ENCODE peak calls at places on chromosomes 5 and 9, in ten cellular contexts. One of them, this sample, is unnamed.

GRCh38 chr5:10250804-10251276 is 760 bp downstream of the CCT5 start:
- DNase-seq in GM23248: peak
- DNase-seq in Karpas-422: peak
- DNase-seq in lower lobe of right lung: no peak
- DNase-seq in H7: peak
- DNase-seq in HFF-Myc: no peak
- DNase-seq in transverse colon: no peak
- DNase-seq in coronary artery: no peak
- DNase-seq in AG09309: no peak
- DNase-seq in aorta: no peak
- DNase-seq in this sample: peak

GRCh38 chr5:5432020-5432707 is 9.7 kb downstream of the ICE1 start:
- DNase-seq in GM23248: peak
- DNase-seq in Karpas-422: no peak
- DNase-seq in lower lobe of right lung: no peak
- DNase-seq in H7: no peak
- DNase-seq in HFF-Myc: no peak
- DNase-seq in transverse colon: no peak
- DNase-seq in coronary artery: no peak
- DNase-seq in AG09309: no peak
- DNase-seq in aorta: no peak
- DNase-seq in this sample: peak

GRCh38 chr5:78331523-78332080 is 28.8 kb upstream of the SCAMP1 start:
- DNase-seq in GM23248: no peak
- DNase-seq in Karpas-422: no peak
- DNase-seq in lower lobe of right lung: no peak
- DNase-seq in H7: no peak
- DNase-seq in HFF-Myc: no peak
- DNase-seq in transverse colon: no peak
- DNase-seq in coronary artery: no peak
- DNase-seq in AG09309: no peak
- DNase-seq in aorta: no peak
- DNase-seq in this sample: no peak

GRCh38 chr9:76534031-76534430 is 75.0 kb downstream of the GCNT1 start:
- DNase-seq in GM23248: peak
- DNase-seq in Karpas-422: no peak
- DNase-seq in lower lobe of right lung: no peak
- DNase-seq in H7: no peak
- DNase-seq in HFF-Myc: no peak
- DNase-seq in transverse colon: no peak
- DNase-seq in coronary artery: no peak
- DNase-seq in AG09309: peak
- DNase-seq in aorta: no peak
- DNase-seq in this sample: peak

GRCh38 chr5:61625682-61626620 is 293.9 kb downstream of the ZSWIM6 start:
- DNase-seq in GM23248: peak
- DNase-seq in Karpas-422: no peak
- DNase-seq in lower lobe of right lung: peak
- DNase-seq in H7: peak
- DNase-seq in HFF-Myc: no peak
- DNase-seq in transverse colon: peak
- DNase-seq in coronary artery: no peak
- DNase-seq in AG09309: no peak
- DNase-seq in aorta: peak
- DNase-seq in this sample: peak

GRCh38 chr5:10685103-10685502 is 75.9 kb downstream of the DAP start:
- DNase-seq in GM23248: no peak
- DNase-seq in Karpas-422: no peak
- DNase-seq in lower lobe of right lung: no peak
- DNase-seq in H7: peak
- DNase-seq in HFF-Myc: no peak
- DNase-seq in transverse colon: no peak
- DNase-seq in coronary artery: no peak
- DNase-seq in AG09309: no peak
- DNase-seq in aorta: no peak
- DNase-seq in this sample: no peak

GRCh38 chr9:9177081-9177480 is 1377.5 kb upstream of the DMAC1 start:
- DNase-seq in GM23248: no peak
- DNase-seq in Karpas-422: no peak
- DNase-seq in lower lobe of right lung: no peak
- DNase-seq in H7: no peak
- DNase-seq in HFF-Myc: no peak
- DNase-seq in transverse colon: no peak
- DNase-seq in coronary artery: no peak
- DNase-seq in AG09309: no peak
- DNase-seq in aorta: no peak
- DNase-seq in this sample: no peak

GRCh38 chr9:124975131-124975530 is 34.2 kb upstream of the GOLGA1 start:
- DNase-seq in GM23248: no peak
- DNase-seq in Karpas-422: no peak
- DNase-seq in lower lobe of right lung: no peak
- DNase-seq in H7: peak
- DNase-seq in HFF-Myc: no peak
- DNase-seq in transverse colon: no peak
- DNase-seq in coronary artery: no peak
- DNase-seq in AG09309: no peak
- DNase-seq in aorta: no peak
- DNase-seq in this sample: peak

GRCh38 chr5:170540276-170540675 is 36.5 kb downstream of the KCNIP1 start:
- DNase-seq in GM23248: no peak
- DNase-seq in Karpas-422: no peak
- DNase-seq in lower lobe of right lung: no peak
- DNase-seq in H7: no peak
- DNase-seq in HFF-Myc: no peak
- DNase-seq in transverse colon: no peak
- DNase-seq in coronary artery: no peak
- DNase-seq in AG09309: no peak
- DNase-seq in aorta: no peak
- DNase-seq in this sample: no peak

GRCh38 chr5:132684922-132685720 is 11.3 kb downstream of the IL4 start:
- DNase-seq in GM23248: no peak
- DNase-seq in Karpas-422: no peak
- DNase-seq in lower lobe of right lung: no peak
- DNase-seq in H7: no peak
- DNase-seq in HFF-Myc: no peak
- DNase-seq in transverse colon: no peak
- DNase-seq in coronary artery: no peak
- DNase-seq in AG09309: no peak
- DNase-seq in aorta: no peak
- DNase-seq in this sample: no peak

GRCh38 chr5:132681983-132682382 is 8.2 kb downstream of the IL4 start:
- DNase-seq in GM23248: no peak
- DNase-seq in Karpas-422: no peak
- DNase-seq in lower lobe of right lung: no peak
- DNase-seq in H7: no peak
- DNase-seq in HFF-Myc: no peak
- DNase-seq in transverse colon: no peak
- DNase-seq in coronary artery: no peak
- DNase-seq in AG09309: no peak
- DNase-seq in aorta: no peak
- DNase-seq in this sample: no peak

GRCh38 chr9:89234636-89235035 is 56.0 kb upstream of the SHC3 start:
- DNase-seq in GM23248: no peak
- DNase-seq in Karpas-422: peak
- DNase-seq in lower lobe of right lung: peak
- DNase-seq in H7: peak
- DNase-seq in HFF-Myc: no peak
- DNase-seq in transverse colon: no peak
- DNase-seq in coronary artery: no peak
- DNase-seq in AG09309: no peak
- DNase-seq in aorta: no peak
- DNase-seq in this sample: peak

GRCh38 chr5:29016067-29016466 is 1977.7 kb upstream of the CDH9 start:
- DNase-seq in GM23248: no peak
- DNase-seq in Karpas-422: no peak
- DNase-seq in lower lobe of right lung: no peak
- DNase-seq in H7: no peak
- DNase-seq in HFF-Myc: no peak
- DNase-seq in transverse colon: no peak
- DNase-seq in coronary artery: no peak
- DNase-seq in AG09309: no peak
- DNase-seq in aorta: no peak
- DNase-seq in this sample: no peak

GRCh38 chr9:121059998-121060636 is 10.0 kb upstream of the C5 start:
- DNase-seq in GM23248: peak
- DNase-seq in Karpas-422: peak
- DNase-seq in lower lobe of right lung: no peak
- DNase-seq in H7: peak
- DNase-seq in HFF-Myc: peak
- DNase-seq in transverse colon: no peak
- DNase-seq in coronary artery: no peak
- DNase-seq in AG09309: no peak
- DNase-seq in aorta: no peak
- DNase-seq in this sample: peak

GRCh38 chr9:112867275-112867991 is 23.2 kb downstream of the SLC46A2 start:
- DNase-seq in GM23248: peak
- DNase-seq in Karpas-422: peak
- DNase-seq in lower lobe of right lung: peak
- DNase-seq in H7: no peak
- DNase-seq in HFF-Myc: peak
- DNase-seq in transverse colon: peak
- DNase-seq in coronary artery: no peak
- DNase-seq in AG09309: no peak
- DNase-seq in aorta: no peak
- DNase-seq in this sample: peak

DNA sequence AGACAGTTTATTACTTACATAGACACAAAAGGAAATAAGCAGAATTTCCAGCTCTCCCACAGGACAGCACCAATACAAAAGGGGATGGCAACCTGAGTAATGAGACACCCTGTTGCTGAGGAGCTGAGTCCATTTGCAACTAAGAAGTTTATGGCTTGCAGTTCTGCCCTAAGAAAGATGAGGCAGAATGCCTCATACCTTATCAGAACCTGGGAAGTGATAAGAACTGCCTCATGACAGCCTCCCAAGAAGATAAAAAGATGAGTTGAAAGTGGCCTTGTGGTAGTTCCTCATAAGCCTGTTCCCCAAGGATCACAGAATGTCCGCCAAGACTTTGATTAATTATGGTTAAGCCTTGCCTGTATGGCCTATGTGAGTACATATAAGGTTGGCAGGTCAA is 41.7 kb downstream of the ZMAT2 start:
- DNase-seq in GM23248: no peak
- DNase-seq in Karpas-422: no peak
- DNase-seq in lower lobe of right lung: no peak
- DNase-seq in H7: no peak
- DNase-seq in HFF-Myc: no peak
- DNase-seq in transverse colon: no peak
- DNase-seq in coronary artery: no peak
- DNase-seq in AG09309: no peak
- DNase-seq in aorta: no peak
- DNase-seq in this sample: no peak
- H3K4me3 ChIP-seq in GM23248: no peak
- H3K4me3 ChIP-seq in Karpas-422: no peak
- H3K4me3 ChIP-seq in lower lobe of right lung: no peak
- H3K4me3 ChIP-seq in H7: no peak
- H3K4me3 ChIP-seq in HFF-Myc: no peak
- H3K4me3 ChIP-seq in transverse colon: no peak
- H3K4me3 ChIP-seq in coronary artery: no peak
- H3K4me3 ChIP-seq in AG09309: no peak
- H3K4me3 ChIP-seq in aorta: no peak
- H3K4me3 ChIP-seq in this sample: no peak

DNA sequence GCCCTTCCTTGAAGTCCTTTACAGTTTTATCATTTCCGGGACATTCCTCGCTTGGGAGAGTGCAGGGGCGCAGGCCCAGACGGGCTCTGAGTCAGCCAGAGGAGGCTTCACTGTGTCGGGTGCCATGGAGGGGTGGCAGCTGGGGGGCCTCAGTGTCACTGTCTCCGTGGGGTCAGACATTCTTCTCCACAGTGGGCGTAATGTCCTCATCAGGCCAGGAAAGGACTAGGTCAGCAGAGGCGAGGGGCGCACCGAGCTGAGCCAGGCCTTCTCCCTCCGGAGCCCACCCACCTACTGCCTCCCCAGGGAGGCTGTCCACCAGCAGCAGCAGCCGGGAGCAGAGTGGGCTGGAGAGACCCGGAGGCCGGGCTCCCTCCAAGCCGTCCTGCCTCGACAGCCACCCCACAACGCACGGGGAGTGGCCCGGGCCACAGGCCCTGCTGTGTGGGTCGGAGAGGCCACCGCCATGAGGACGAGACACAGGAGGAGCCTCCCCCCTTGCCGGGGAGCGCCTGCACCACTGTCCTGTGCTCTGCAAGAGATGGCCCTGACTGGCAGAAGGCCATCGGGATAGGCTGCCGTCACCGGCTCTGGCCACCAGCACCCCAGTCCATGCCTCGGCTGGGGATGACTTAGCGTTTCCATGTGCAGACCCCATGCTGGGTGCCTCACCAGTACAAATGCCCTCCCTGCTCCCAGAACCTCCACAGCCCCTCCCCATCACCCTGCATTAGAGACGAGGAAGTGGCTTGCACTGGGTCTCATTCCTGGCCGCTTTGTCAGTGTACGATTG is 26.5 kb downstream of the SARDH start:
- DNase-seq in GM23248: no peak
- DNase-seq in Karpas-422: no peak
- DNase-seq in lower lobe of right lung: peak
- DNase-seq in H7: peak
- DNase-seq in HFF-Myc: no peak
- DNase-seq in transverse colon: no peak
- DNase-seq in coronary artery: no peak
- DNase-seq in AG09309: no peak
- DNase-seq in aorta: peak
- DNase-seq in this sample: peak
- H3K4me3 ChIP-seq in GM23248: no peak
- H3K4me3 ChIP-seq in Karpas-422: no peak
- H3K4me3 ChIP-seq in lower lobe of right lung: no peak
- H3K4me3 ChIP-seq in H7: no peak
- H3K4me3 ChIP-seq in HFF-Myc: no peak
- H3K4me3 ChIP-seq in transverse colon: no peak
- H3K4me3 ChIP-seq in coronary artery: no peak
- H3K4me3 ChIP-seq in AG09309: no peak
- H3K4me3 ChIP-seq in aorta: no peak
- H3K4me3 ChIP-seq in this sample: no peak

DNA sequence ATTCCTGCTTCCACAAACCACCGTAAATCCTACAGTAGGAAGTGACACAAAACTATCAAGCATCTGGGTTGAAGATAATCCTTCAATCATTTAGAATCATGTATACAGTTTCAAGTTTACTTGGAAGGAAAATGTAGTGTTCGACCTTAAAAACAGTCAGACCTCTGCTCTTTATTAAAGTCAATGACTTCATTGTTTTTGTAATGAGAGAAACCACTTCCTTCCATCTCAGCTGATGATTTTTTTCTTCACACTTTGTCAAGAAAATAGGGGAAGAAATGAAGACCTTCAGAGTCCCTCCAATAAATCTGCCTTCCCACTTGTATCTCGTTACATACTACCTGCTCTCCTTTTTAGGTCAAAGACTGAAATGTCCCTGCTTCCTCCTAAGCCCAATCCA is 30.1 kb downstream of the TUSC1 start:
- DNase-seq in GM23248: no peak
- DNase-seq in Karpas-422: no peak
- DNase-seq in lower lobe of right lung: no peak
- DNase-seq in H7: no peak
- DNase-seq in HFF-Myc: no peak
- DNase-seq in transverse colon: no peak
- DNase-seq in coronary artery: no peak
- DNase-seq in AG09309: no peak
- DNase-seq in aorta: no peak
- DNase-seq in this sample: no peak
- H3K4me3 ChIP-seq in GM23248: no peak
- H3K4me3 ChIP-seq in Karpas-422: no peak
- H3K4me3 ChIP-seq in lower lobe of right lung: no peak
- H3K4me3 ChIP-seq in H7: no peak
- H3K4me3 ChIP-seq in HFF-Myc: no peak
- H3K4me3 ChIP-seq in transverse colon: no peak
- H3K4me3 ChIP-seq in coronary artery: no peak
- H3K4me3 ChIP-seq in AG09309: no peak
- H3K4me3 ChIP-seq in aorta: no peak
- H3K4me3 ChIP-seq in this sample: no peak

GRCh38 chr5:17257705-17258273 is 40.4 kb downstream of the BASP1 start:
- DNase-seq in GM23248: no peak
- DNase-seq in Karpas-422: no peak
- DNase-seq in lower lobe of right lung: no peak
- DNase-seq in H7: no peak
- DNase-seq in HFF-Myc: no peak
- DNase-seq in transverse colon: no peak
- DNase-seq in coronary artery: no peak
- DNase-seq in AG09309: no peak
- DNase-seq in aorta: no peak
- DNase-seq in this sample: no peak
- H3K4me3 ChIP-seq in GM23248: no peak
- H3K4me3 ChIP-seq in Karpas-422: no peak
- H3K4me3 ChIP-seq in lower lobe of right lung: no peak
- H3K4me3 ChIP-seq in H7: no peak
- H3K4me3 ChIP-seq in HFF-Myc: no peak
- H3K4me3 ChIP-seq in transverse colon: no peak
- H3K4me3 ChIP-seq in coronary artery: no peak
- H3K4me3 ChIP-seq in AG09309: no peak
- H3K4me3 ChIP-seq in aorta: no peak
- H3K4me3 ChIP-seq in this sample: no peak

This sample was measured in astrocyte of the spinal cord.